ENCODE peak calls at places on chromosome 21, in eight cellular contexts. N is IMR-90, K is GM12878, R is HepG2, Y is H1, E is SK-N-SH, S is A549, P is K562. O is an unnamed sample.

GRCh38 chr21:38538353-38538752 is 40.1 kb upstream of the ERG start:
- DNase-seq in N (no peak), K (no peak), R (no peak), Y (no peak), E (no peak), S (no peak), P (no peak), O (no peak)

GRCh38 chr21:18164933-18165332 is 79.7 kb upstream of the CHODL start:
- DNase-seq in N (no peak), K (no peak), R (no peak), Y (no peak), E (no peak), S (no peak), P (no peak), O (no peak)

GRCh38 chr21:26047279-26047967 is 123.1 kb downstream of the APP start:
- DNase-seq in N (no peak), K (no peak), R (no peak), Y (no peak), E (no peak), S (no peak), P (no peak), O (no peak)

GRCh38 chr21:42656872-42657271 is 3.5 kb downstream of the PDE9A start:
- DNase-seq in N (no peak), K (no peak), R (no peak), Y (no peak), E (no peak), S (no peak), P (no peak), O (no peak)

GRCh38 chr21:31945576-31945975 is 72.8 kb downstream of the HUNK start:
- DNase-seq in N (peak; percentile 97), K (no peak), R (no peak), Y (no peak), E (no peak), S (no peak), P (no peak), O (no peak)

GRCh38 chr21:43362306-43362927 is 64.5 kb downstream of the SIK1 start:
- DNase-seq in N (peak; percentile 86), K (no peak), R (no peak), Y (peak; percentile 63), E (peak; percentile 91), S (no peak), P (no peak), O (peak; percentile 47)

GRCh38 chr21:25220169-25220568 is 387.1 kb downstream of the MRPL39 start:
- DNase-seq in N (no peak), K (no peak), R (no peak), Y (no peak), E (no peak), S (no peak), P (no peak), O (no peak)

GRCh38 chr21:43779660-43780059 is 3.6 kb upstream of the CSTB start:
- DNase-seq in N (no peak), K (no peak), R (no peak), Y (no peak), E (no peak), S (no peak), P (no peak), O (no peak)

GRCh38 chr21:27536319-27536718 is 569.4 kb upstream of the ADAMTS5 start:
- DNase-seq in N (peak; percentile 75), K (no peak), R (no peak), Y (no peak), E (no peak), S (no peak), P (no peak), O (no peak)

GRCh38 chr21:37891953-37892352 is 24.3 kb downstream of the KCNJ6 start:
- DNase-seq in N (no peak), K (no peak), R (no peak), Y (no peak), E (no peak), S (no peak), P (no peak), O (no peak)

GRCh38 chr21:45262616-45263015 is 25.1 kb downstream of the POFUT2 start:
- DNase-seq in N (no peak), K (no peak), R (no peak), Y (peak; percentile 26), E (peak; percentile 10), S (no peak), P (no peak), O (no peak)
- TF ChIP-seq USF2 in N (no peak), K (no peak), R (no peak), Y (no peak), E (no peak), S (no peak), P (no peak), O (no peak)

DNA sequence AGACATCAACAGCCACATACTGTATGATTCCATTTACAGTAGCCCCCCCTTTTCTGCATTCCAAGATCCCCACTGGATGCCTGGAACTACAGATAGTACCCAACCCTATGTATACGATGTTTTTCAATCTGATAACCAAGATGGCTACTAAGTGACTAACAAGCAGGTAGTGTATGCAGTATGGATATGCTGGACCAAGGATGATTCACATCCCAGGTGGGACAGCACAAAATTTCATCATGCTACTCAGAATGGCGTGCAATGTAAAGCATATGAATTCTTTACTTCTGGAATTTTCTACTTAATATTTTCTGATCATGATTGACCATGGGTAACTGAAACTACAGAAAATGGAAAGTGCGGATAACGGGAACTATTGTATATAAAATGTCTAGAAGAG is 30.0 kb upstream of the MRPS6 start:
- DNase-seq in N (no peak), K (no peak), R (no peak), Y (no peak), E (no peak), S (no peak), P (no peak), O (no peak)
- TF ChIP-seq USF2 in N (no peak), K (no peak), R (no peak), Y (no peak), E (no peak), S (no peak), P (no peak), O (no peak)

DNA sequence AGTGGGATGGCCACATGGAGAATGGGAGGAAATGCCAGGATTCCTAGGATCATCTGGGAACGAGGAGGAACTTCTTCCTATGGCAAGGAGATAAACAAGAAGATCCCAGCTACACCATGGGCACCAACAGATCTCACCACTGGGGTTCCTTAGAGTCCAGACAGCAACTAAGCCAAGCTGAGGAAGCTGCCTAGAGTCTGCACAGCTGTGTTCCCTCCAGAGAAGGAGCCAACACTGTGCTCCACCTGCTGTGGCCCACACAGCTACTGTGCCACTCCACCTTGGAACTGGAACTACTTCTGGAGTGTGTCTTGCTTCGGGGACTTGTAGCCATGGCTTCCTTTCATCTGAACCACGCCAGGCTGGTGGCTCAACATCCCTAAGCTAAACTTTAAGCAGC is 6.0 kb downstream of the IFNAR1 start:
- DNase-seq in N (no peak), K (no peak), R (no peak), Y (no peak), E (no peak), S (no peak), P (no peak), O (no peak)
- TF ChIP-seq USF2 in N (no peak), K (no peak), R (no peak), Y (no peak), E (no peak), S (no peak), P (no peak), O (no peak)

GRCh38 chr21:15140321-15141019 is 75.7 kb upstream of the NRIP1 start:
- DNase-seq in N (no peak), K (no peak), R (peak; percentile 99), Y (no peak), E (no peak), S (peak; percentile 18), P (no peak), O (no peak)

GRCh38 chr21:15141236-15141970 is 76.6 kb upstream of the NRIP1 start:
- DNase-seq in N (no peak), K (no peak), R (no peak), Y (no peak), E (no peak), S (peak; percentile 21), P (no peak), O (no peak)

GRCh38 chr21:15135867-15136629 is 71.2 kb upstream of the NRIP1 start:
- DNase-seq in N (no peak), K (no peak), R (no peak), Y (no peak), E (no peak), S (no peak), P (no peak), O (no peak)

GRCh38 chr21:15139881-15140280 is 75.1 kb upstream of the NRIP1 start:
- DNase-seq in N (no peak), K (no peak), R (no peak), Y (no peak), E (no peak), S (no peak), P (no peak), O (no peak)

DNA sequence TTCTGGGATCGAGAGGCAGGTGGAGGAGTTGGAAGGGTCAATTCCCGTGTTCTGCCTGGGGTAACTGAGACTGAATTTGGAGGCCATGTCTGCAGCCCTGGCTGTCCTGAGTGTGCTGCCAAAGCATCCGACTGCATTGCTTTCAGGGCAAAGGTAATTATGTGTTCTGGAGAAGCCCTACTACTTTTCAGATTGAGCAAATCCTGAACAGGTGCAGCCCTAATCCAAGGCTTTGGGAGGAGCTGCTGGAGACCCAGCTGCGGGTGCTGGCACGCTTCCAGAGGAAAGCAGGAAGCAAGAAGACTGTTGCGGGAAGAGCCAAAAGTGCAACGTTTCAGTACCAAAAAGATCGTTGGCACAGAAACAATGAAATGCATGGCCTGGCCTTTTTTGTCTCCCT is 73.7 kb upstream of the NRIP1 start:
- DNase-seq in N (no peak), K (no peak), R (no peak), Y (no peak), E (no peak), S (no peak), P (no peak), O (no peak)
- TF ChIP-seq USF2 in N (no peak), K (no peak), R (no peak), Y (no peak), E (no peak), S (no peak), P (no peak), O (no peak)

DNA sequence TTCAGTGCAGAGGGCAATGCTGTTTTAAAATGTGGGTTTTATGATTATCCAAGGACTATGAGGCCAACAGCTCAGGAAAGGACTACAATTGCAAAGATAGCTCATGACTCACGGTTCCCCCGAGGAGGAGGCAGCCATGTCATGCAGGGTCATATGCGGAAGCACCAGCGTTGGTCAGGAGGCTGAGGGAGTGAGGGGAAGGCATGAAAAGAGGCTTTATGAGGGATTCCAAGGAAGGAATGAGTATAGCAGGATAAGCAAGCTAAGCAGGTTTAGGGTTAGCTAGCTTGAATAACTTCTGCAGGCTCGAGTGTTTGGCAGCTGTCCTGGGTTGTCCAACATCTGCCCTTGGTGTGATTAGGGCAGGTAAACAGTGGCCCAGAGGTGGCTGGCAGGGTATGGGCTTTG is 495.1 kb downstream of the SETD4 start:
- DNase-seq in N (peak; percentile 95), K (no peak), R (no peak), Y (no peak), E (no peak), S (no peak), P (no peak), O (no peak)
- TF ChIP-seq USF2 in N (peak; percentile 44), K (no peak), R (no peak), Y (no peak), E (no peak), S (no peak), P (no peak), O (no peak)

O was measured in WTC11.